ENCODE peak calls at places on chromosomes 2 and 18, in four cellular contexts. One of them, this sample, is unnamed.

GRCh38 chr18:41449612-41450011 is 505.4 kb upstream of the PIK3C3 start:
- DNase-seq in adrenal gland: no peak
- DNase-seq in psoas muscle: no peak
- DNase-seq in mesenchymal stem cell: no peak
- DNase-seq in this sample: no peak

GRCh38 chr2:149747456-149747855 is 159.9 kb upstream of the MMADHC start:
- DNase-seq in adrenal gland: no peak
- DNase-seq in psoas muscle: no peak
- DNase-seq in mesenchymal stem cell: no peak
- DNase-seq in this sample: no peak

GRCh38 chr2:68667371-68667770 is 24.0 kb downstream of the PROKR1 start:
- DNase-seq in adrenal gland: no peak
- DNase-seq in psoas muscle: no peak
- DNase-seq in mesenchymal stem cell: no peak
- DNase-seq in this sample: no peak

GRCh38 chr18:23248826-23249225 is 113.5 kb downstream of the CABLES1 start:
- DNase-seq in adrenal gland: no peak
- DNase-seq in psoas muscle: no peak
- DNase-seq in mesenchymal stem cell: no peak
- DNase-seq in this sample: no peak

GRCh38 chr2:128618642-128619041 is 300.0 kb upstream of the HS6ST1 start:
- DNase-seq in adrenal gland: no peak
- DNase-seq in psoas muscle: peak
- DNase-seq in mesenchymal stem cell: no peak
- DNase-seq in this sample: no peak

GRCh38 chr2:181354626-181355025 is 102.6 kb upstream of the ITGA4 start:
- DNase-seq in adrenal gland: no peak
- DNase-seq in psoas muscle: no peak
- DNase-seq in mesenchymal stem cell: peak
- DNase-seq in this sample: no peak

GRCh38 chr2:123164216-123164615 is 860.9 kb upstream of the CNTNAP5 start:
- DNase-seq in adrenal gland: no peak
- DNase-seq in psoas muscle: no peak
- DNase-seq in mesenchymal stem cell: peak
- DNase-seq in this sample: no peak

GRCh38 chr2:167406558-167406957 is 518.3 kb downstream of the XIRP2 start:
- DNase-seq in adrenal gland: no peak
- DNase-seq in psoas muscle: no peak
- DNase-seq in mesenchymal stem cell: peak
- DNase-seq in this sample: no peak

GRCh38 chr18:58310517-58310916 is 266.5 kb downstream of the NEDD4L start:
- DNase-seq in adrenal gland: no peak
- DNase-seq in psoas muscle: peak
- DNase-seq in mesenchymal stem cell: peak
- DNase-seq in this sample: no peak

GRCh38 chr2:228709788-228710371 is 528.4 kb upstream of the SPHKAP start:
- DNase-seq in adrenal gland: no peak
- DNase-seq in psoas muscle: no peak
- DNase-seq in mesenchymal stem cell: no peak
- DNase-seq in this sample: no peak

GRCh38 chr2:45932278-45932975 is 281.0 kb downstream of the PRKCE start:
- DNase-seq in adrenal gland: no peak
- DNase-seq in psoas muscle: no peak
- DNase-seq in mesenchymal stem cell: peak
- DNase-seq in this sample: no peak

GRCh38 chr18:48663931-48664847 is 125.4 kb downstream of the CTIF start:
- DNase-seq in adrenal gland: peak
- DNase-seq in psoas muscle: peak
- DNase-seq in mesenchymal stem cell: peak
- DNase-seq in this sample: peak

GRCh38 chr18:79343567-79344207 is 52.0 kb upstream of the NFATC1 start:
- DNase-seq in adrenal gland: no peak
- DNase-seq in psoas muscle: no peak
- DNase-seq in mesenchymal stem cell: no peak
- DNase-seq in this sample: no peak

GRCh38 chr2:233926806-233927205 is 9.6 kb downstream of the TRPM8 start:
- DNase-seq in adrenal gland: no peak
- DNase-seq in psoas muscle: no peak
- DNase-seq in mesenchymal stem cell: no peak
- DNase-seq in this sample: no peak

GRCh38 chr2:98749053-98749450 is 18.1 kb upstream of the MGAT4A start:
- DNase-seq in adrenal gland: peak
- DNase-seq in psoas muscle: no peak
- DNase-seq in mesenchymal stem cell: no peak
- DNase-seq in this sample: no peak

GRCh38 chr2:155109527-155109926 is 411.0 kb downstream of the KCNJ3 start:
- DNase-seq in adrenal gland: no peak
- DNase-seq in psoas muscle: no peak
- DNase-seq in mesenchymal stem cell: no peak
- DNase-seq in this sample: no peak

GRCh38 chr2:28102455-28102874 is 211.9 kb downstream of the BABAM2 start:
- DNase-seq in adrenal gland: peak
- DNase-seq in psoas muscle: no peak
- DNase-seq in mesenchymal stem cell: peak
- DNase-seq in this sample: no peak

GRCh38 chr18:9065864-9066263 is 36.6 kb upstream of the NDUFV2 start:
- DNase-seq in adrenal gland: no peak
- DNase-seq in psoas muscle: no peak
- DNase-seq in mesenchymal stem cell: no peak
- DNase-seq in this sample: no peak

GRCh38 chr2:177147093-177147694 is 65.4 kb upstream of the HNRNPA3 start:
- DNase-seq in adrenal gland: no peak
- DNase-seq in psoas muscle: no peak
- DNase-seq in mesenchymal stem cell: peak
- DNase-seq in this sample: no peak

GRCh38 chr2:83900859-83901258 is 558.2 kb downstream of the SUCLG1 start:
- DNase-seq in adrenal gland: no peak
- DNase-seq in psoas muscle: no peak
- DNase-seq in mesenchymal stem cell: no peak
- DNase-seq in this sample: no peak

GRCh38 chr2:148674063-148675020 is 29.8 kb downstream of the EPC2 start:
- DNase-seq in adrenal gland: no peak
- DNase-seq in psoas muscle: no peak
- DNase-seq in mesenchymal stem cell: peak
- DNase-seq in this sample: no peak

GRCh38 chr2:172951554-172951953 is 124.1 kb upstream of the MAP3K20 start:
- DNase-seq in adrenal gland: no peak
- DNase-seq in psoas muscle: no peak
- DNase-seq in mesenchymal stem cell: no peak
- DNase-seq in this sample: no peak
- H3K27ac ChIP-seq in adrenal gland: no peak
- H3K27ac ChIP-seq in psoas muscle: no peak
- H3K27ac ChIP-seq in mesenchymal stem cell: no peak
- H3K27ac ChIP-seq in this sample: no peak

GRCh38 chr2:14516844-14517243 is 115.7 kb upstream of the LRATD1 start:
- DNase-seq in adrenal gland: no peak
- DNase-seq in psoas muscle: no peak
- DNase-seq in mesenchymal stem cell: peak
- DNase-seq in this sample: no peak
- H3K27ac ChIP-seq in adrenal gland: no peak
- H3K27ac ChIP-seq in psoas muscle: no peak
- H3K27ac ChIP-seq in mesenchymal stem cell: no peak
- H3K27ac ChIP-seq in this sample: no peak

DNA sequence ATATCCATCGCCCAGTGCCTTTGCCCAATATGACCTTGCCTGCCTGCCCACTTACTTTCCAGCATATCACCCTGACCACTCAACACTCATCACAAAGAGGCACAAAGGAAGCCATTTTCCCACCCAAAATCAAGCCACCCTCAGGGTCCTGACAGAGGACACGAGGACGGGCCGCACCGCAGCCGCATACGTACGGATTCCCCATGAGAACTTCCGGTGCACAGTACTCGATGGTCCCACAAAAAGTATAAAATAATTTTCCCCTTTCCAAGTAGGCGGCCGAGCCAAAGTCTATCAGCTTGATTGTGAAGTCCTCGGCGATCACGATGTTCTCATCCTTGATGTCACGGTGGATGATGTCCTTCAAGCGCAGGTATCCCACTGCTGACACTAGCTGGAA is 10.0 kb upstream of the MTERF4 start:
- DNase-seq in adrenal gland: no peak
- DNase-seq in psoas muscle: no peak
- DNase-seq in mesenchymal stem cell: no peak
- DNase-seq in this sample: no peak
- H3K27ac ChIP-seq in adrenal gland: no peak
- H3K27ac ChIP-seq in psoas muscle: no peak
- H3K27ac ChIP-seq in mesenchymal stem cell: no peak
- H3K27ac ChIP-seq in this sample: no peak

DNA sequence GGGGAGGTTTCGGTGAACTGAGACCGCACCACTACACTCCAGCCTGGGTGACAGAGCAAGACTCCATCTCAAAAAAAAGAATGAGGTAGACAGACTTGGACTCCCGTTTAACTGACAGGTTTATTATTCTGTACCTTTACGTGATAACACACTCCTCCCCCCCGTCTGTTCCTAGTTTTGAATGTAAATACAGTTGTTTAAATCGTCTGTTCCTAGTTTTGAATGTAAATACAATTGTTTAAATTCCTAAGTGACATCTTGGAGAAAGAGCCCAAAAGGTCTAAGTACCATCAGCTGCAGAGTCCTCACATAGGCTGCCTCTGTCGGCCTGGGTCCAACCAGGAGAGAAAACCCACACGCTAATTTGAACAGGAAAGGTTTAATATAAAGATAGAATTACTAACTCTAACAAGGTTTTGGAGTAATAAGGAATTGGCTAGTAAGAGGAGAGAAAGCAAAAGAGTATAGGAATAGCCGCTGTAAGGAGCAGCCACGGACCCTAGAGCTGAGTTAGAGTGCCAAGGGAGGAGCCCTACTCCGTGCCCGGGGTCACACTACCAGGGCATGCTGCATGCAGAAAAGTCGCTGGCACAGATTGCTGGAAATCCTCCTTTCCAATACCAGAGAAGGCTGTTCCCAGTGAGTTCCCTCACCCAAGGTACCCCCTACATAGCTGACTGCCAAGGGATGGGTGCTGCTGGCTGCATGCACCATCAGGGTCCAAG is 83.5 kb upstream of the RANBP2 start:
- DNase-seq in adrenal gland: no peak
- DNase-seq in psoas muscle: no peak
- DNase-seq in mesenchymal stem cell: no peak
- DNase-seq in this sample: no peak
- H3K27ac ChIP-seq in adrenal gland: no peak
- H3K27ac ChIP-seq in psoas muscle: peak
- H3K27ac ChIP-seq in mesenchymal stem cell: peak
- H3K27ac ChIP-seq in this sample: peak

DNA sequence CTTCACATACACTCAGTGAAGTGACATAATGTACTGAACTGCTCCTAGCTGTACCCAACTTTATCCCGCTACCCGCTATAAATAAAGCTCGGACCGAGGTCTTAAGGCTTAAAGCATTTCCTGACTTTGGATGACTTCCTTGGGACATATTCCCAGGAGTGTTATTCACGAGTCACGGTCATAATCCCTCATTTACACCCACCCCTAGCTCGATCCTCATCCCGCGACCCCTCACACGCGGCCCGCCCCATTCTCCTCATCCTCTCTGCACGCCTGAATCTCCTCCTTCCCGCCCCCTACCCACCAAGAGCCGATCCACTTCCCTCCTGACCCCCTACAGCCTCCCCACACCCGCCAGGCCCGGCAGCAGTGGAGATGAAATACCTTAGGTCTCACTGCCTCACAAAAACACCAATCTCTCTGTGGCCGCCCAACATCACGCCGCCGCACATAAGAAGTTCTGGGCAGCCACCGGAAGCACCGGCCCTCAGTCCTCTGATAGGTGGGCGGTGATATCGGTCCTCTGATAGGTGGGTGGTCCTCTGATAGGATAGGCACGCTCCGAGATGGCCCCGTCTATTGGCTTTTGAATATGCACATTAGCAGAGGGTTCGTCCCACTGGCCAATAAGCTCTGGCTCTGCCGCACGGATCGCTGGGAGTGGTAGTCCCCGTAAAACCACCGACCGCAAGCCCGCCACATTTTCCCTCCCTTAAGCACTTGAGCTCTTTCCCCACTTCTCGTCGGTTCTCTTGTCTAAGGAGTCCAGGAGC is at the start of gene WDCP:
- DNase-seq in adrenal gland: peak
- DNase-seq in psoas muscle: peak
- DNase-seq in mesenchymal stem cell: peak
- DNase-seq in this sample: peak
- H3K27ac ChIP-seq in adrenal gland: no peak
- H3K27ac ChIP-seq in psoas muscle: peak
- H3K27ac ChIP-seq in mesenchymal stem cell: peak
- H3K27ac ChIP-seq in this sample: peak

DNA sequence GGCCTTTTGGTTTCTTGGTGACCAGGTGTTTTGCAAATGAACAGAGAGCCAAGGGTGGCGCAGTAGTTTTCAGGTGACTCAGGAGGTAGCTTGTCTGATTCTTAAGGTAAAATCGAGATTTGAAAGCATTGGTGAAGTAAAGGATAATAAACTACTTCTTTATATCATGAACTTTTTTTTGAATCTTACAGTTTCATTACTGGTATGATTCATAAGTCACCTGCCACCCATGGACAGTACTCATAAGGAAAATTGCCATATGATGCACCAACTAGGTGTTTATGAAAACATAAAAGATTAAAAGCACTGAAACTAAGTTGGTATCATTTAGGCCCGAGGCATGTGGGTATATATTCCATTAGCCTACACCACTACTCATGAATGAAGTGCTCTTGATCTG is 84.1 kb upstream of the MGAT5 start:
- DNase-seq in adrenal gland: no peak
- DNase-seq in psoas muscle: no peak
- DNase-seq in mesenchymal stem cell: no peak
- DNase-seq in this sample: no peak
- H3K27ac ChIP-seq in adrenal gland: no peak
- H3K27ac ChIP-seq in psoas muscle: no peak
- H3K27ac ChIP-seq in mesenchymal stem cell: no peak
- H3K27ac ChIP-seq in this sample: no peak

GRCh38 chr2:197929008-197929885 is 124.9 kb downstream of the PLCL1 start:
- DNase-seq in adrenal gland: no peak
- DNase-seq in psoas muscle: no peak
- DNase-seq in mesenchymal stem cell: no peak
- DNase-seq in this sample: no peak
- H3K27ac ChIP-seq in adrenal gland: no peak
- H3K27ac ChIP-seq in psoas muscle: no peak
- H3K27ac ChIP-seq in mesenchymal stem cell: no peak
- H3K27ac ChIP-seq in this sample: no peak